ENCODE peak calls at places on chromosomes 3 and 15, in seven cellular contexts. One of them, this sample, is unnamed.

GRCh38 chr3:178233371-178233770 is 302.9 kb upstream of the KCNMB2 start:
- DNase-seq in fibroblast of lung: no peak
- DNase-seq in WERI-Rb-1: no peak
- DNase-seq in PC-3: no peak
- DNase-seq in cardiac fibroblast: no peak
- DNase-seq in neural crest cell: no peak
- DNase-seq in ovary: no peak
- DNase-seq in this sample: no peak

GRCh38 chr3:109369510-109369909 is 32.2 kb upstream of the DPPA4 start:
- DNase-seq in fibroblast of lung: no peak
- DNase-seq in WERI-Rb-1: no peak
- DNase-seq in PC-3: peak
- DNase-seq in cardiac fibroblast: no peak
- DNase-seq in neural crest cell: no peak
- DNase-seq in ovary: no peak
- DNase-seq in this sample: no peak

GRCh38 chr15:37016287-37016686 is 84.1 kb downstream of the MEIS2 start:
- DNase-seq in fibroblast of lung: peak
- DNase-seq in WERI-Rb-1: no peak
- DNase-seq in PC-3: no peak
- DNase-seq in cardiac fibroblast: peak
- DNase-seq in neural crest cell: no peak
- DNase-seq in ovary: no peak
- DNase-seq in this sample: peak

GRCh38 chr15:83955806-83956265 is 279.7 kb upstream of the GOLGA6L4 start:
- DNase-seq in fibroblast of lung: no peak
- DNase-seq in WERI-Rb-1: no peak
- DNase-seq in PC-3: no peak
- DNase-seq in cardiac fibroblast: no peak
- DNase-seq in neural crest cell: no peak
- DNase-seq in ovary: no peak
- DNase-seq in this sample: no peak

GRCh38 chr3:47464603-47465002 is 11.1 kb downstream of the SCAP start:
- DNase-seq in fibroblast of lung: no peak
- DNase-seq in WERI-Rb-1: no peak
- DNase-seq in PC-3: no peak
- DNase-seq in cardiac fibroblast: no peak
- DNase-seq in neural crest cell: no peak
- DNase-seq in ovary: no peak
- DNase-seq in this sample: no peak

GRCh38 chr3:122902326-122902725 is 107.5 kb downstream of the SLC49A4 start:
- DNase-seq in fibroblast of lung: no peak
- DNase-seq in WERI-Rb-1: no peak
- DNase-seq in PC-3: peak
- DNase-seq in cardiac fibroblast: peak
- DNase-seq in neural crest cell: no peak
- DNase-seq in ovary: no peak
- DNase-seq in this sample: peak

GRCh38 chr3:25910997-25911396 is 121.1 kb downstream of the OXSM start:
- DNase-seq in fibroblast of lung: peak
- DNase-seq in WERI-Rb-1: peak
- DNase-seq in PC-3: peak
- DNase-seq in cardiac fibroblast: peak
- DNase-seq in neural crest cell: peak
- DNase-seq in ovary: no peak
- DNase-seq in this sample: peak

GRCh38 chr3:123285931-123286307 is 84.2 kb downstream of the SEC22A start:
- DNase-seq in fibroblast of lung: no peak
- DNase-seq in WERI-Rb-1: no peak
- DNase-seq in PC-3: no peak
- DNase-seq in cardiac fibroblast: no peak
- DNase-seq in neural crest cell: no peak
- DNase-seq in ovary: no peak
- DNase-seq in this sample: no peak

GRCh38 chr3:36941658-36942057 is 3.2 kb downstream of the TRANK1 start:
- DNase-seq in fibroblast of lung: peak
- DNase-seq in WERI-Rb-1: no peak
- DNase-seq in PC-3: no peak
- DNase-seq in cardiac fibroblast: no peak
- DNase-seq in neural crest cell: no peak
- DNase-seq in ovary: no peak
- DNase-seq in this sample: peak

GRCh38 chr15:90231028-90232017 is 2.4 kb downstream of the CIB1 start:
- DNase-seq in fibroblast of lung: no peak
- DNase-seq in WERI-Rb-1: no peak
- DNase-seq in PC-3: peak
- DNase-seq in cardiac fibroblast: no peak
- DNase-seq in neural crest cell: no peak
- DNase-seq in ovary: no peak
- DNase-seq in this sample: no peak

GRCh38 chr3:10219737-10220136 is 28.5 kb upstream of the TATDN2 start:
- DNase-seq in fibroblast of lung: no peak
- DNase-seq in WERI-Rb-1: no peak
- DNase-seq in PC-3: no peak
- DNase-seq in cardiac fibroblast: no peak
- DNase-seq in neural crest cell: no peak
- DNase-seq in ovary: no peak
- DNase-seq in this sample: no peak

GRCh38 chr3:143771258-143771657 is 77.0 kb downstream of the SLC9A9 start:
- DNase-seq in fibroblast of lung: peak
- DNase-seq in WERI-Rb-1: no peak
- DNase-seq in PC-3: no peak
- DNase-seq in cardiac fibroblast: peak
- DNase-seq in neural crest cell: no peak
- DNase-seq in ovary: no peak
- DNase-seq in this sample: peak

GRCh38 chr3:42336103-42336502 is 70.1 kb upstream of the CCK start:
- DNase-seq in fibroblast of lung: no peak
- DNase-seq in WERI-Rb-1: no peak
- DNase-seq in PC-3: no peak
- DNase-seq in cardiac fibroblast: peak
- DNase-seq in neural crest cell: no peak
- DNase-seq in ovary: no peak
- DNase-seq in this sample: peak

GRCh38 chr3:185399629-185400339 is 36.8 kb downstream of the MAP3K13 start:
- DNase-seq in fibroblast of lung: no peak
- DNase-seq in WERI-Rb-1: no peak
- DNase-seq in PC-3: no peak
- DNase-seq in cardiac fibroblast: no peak
- DNase-seq in neural crest cell: no peak
- DNase-seq in ovary: no peak
- DNase-seq in this sample: no peak

GRCh38 chr3:14853280-14853956 is 34.7 kb downstream of the FGD5 start:
- DNase-seq in fibroblast of lung: no peak
- DNase-seq in WERI-Rb-1: no peak
- DNase-seq in PC-3: no peak
- DNase-seq in cardiac fibroblast: no peak
- DNase-seq in neural crest cell: no peak
- DNase-seq in ovary: no peak
- DNase-seq in this sample: no peak

GRCh38 chr15:74565381-74566085 is 24.5 kb downstream of the ARID3B start:
- DNase-seq in fibroblast of lung: no peak
- DNase-seq in WERI-Rb-1: peak
- DNase-seq in PC-3: no peak
- DNase-seq in cardiac fibroblast: no peak
- DNase-seq in neural crest cell: no peak
- DNase-seq in ovary: no peak
- DNase-seq in this sample: no peak

GRCh38 chr15:88695046-88695445 is 56.2 kb downstream of the ISG20 start:
- DNase-seq in fibroblast of lung: no peak
- DNase-seq in WERI-Rb-1: no peak
- DNase-seq in PC-3: no peak
- DNase-seq in cardiac fibroblast: no peak
- DNase-seq in neural crest cell: no peak
- DNase-seq in ovary: no peak
- DNase-seq in this sample: no peak

GRCh38 chr3:107543666-107544065 is 20.9 kb downstream of the BBX start:
- DNase-seq in fibroblast of lung: peak
- DNase-seq in WERI-Rb-1: peak
- DNase-seq in PC-3: peak
- DNase-seq in cardiac fibroblast: peak
- DNase-seq in neural crest cell: no peak
- DNase-seq in ovary: no peak
- DNase-seq in this sample: peak

GRCh38 chr3:129745253-129745652 is 138.8 kb upstream of the PLXND1 start:
- DNase-seq in fibroblast of lung: peak
- DNase-seq in WERI-Rb-1: no peak
- DNase-seq in PC-3: no peak
- DNase-seq in cardiac fibroblast: peak
- DNase-seq in neural crest cell: no peak
- DNase-seq in ovary: no peak
- DNase-seq in this sample: peak

GRCh38 chr3:42746455-42747450 is 26.3 kb downstream of the CCDC13 start:
- DNase-seq in fibroblast of lung: peak
- DNase-seq in WERI-Rb-1: no peak
- DNase-seq in PC-3: peak
- DNase-seq in cardiac fibroblast: no peak
- DNase-seq in neural crest cell: no peak
- DNase-seq in ovary: no peak
- DNase-seq in this sample: no peak

GRCh38 chr15:29621626-29622025 is 200.6 kb downstream of the TJP1 start:
- DNase-seq in fibroblast of lung: no peak
- DNase-seq in WERI-Rb-1: no peak
- DNase-seq in PC-3: no peak
- DNase-seq in cardiac fibroblast: peak
- DNase-seq in neural crest cell: no peak
- DNase-seq in ovary: no peak
- DNase-seq in this sample: no peak

GRCh38 chr15:29618586-29618985 is 203.7 kb downstream of the TJP1 start:
- DNase-seq in fibroblast of lung: no peak
- DNase-seq in WERI-Rb-1: no peak
- DNase-seq in PC-3: no peak
- DNase-seq in cardiac fibroblast: no peak
- DNase-seq in neural crest cell: no peak
- DNase-seq in ovary: no peak
- DNase-seq in this sample: no peak

GRCh38 chr15:29622637-29623036 is 199.6 kb downstream of the TJP1 start:
- DNase-seq in fibroblast of lung: no peak
- DNase-seq in WERI-Rb-1: no peak
- DNase-seq in PC-3: no peak
- DNase-seq in cardiac fibroblast: no peak
- DNase-seq in neural crest cell: no peak
- DNase-seq in ovary: no peak
- DNase-seq in this sample: no peak

GRCh38 chr15:29623240-29623639 is 199.0 kb downstream of the TJP1 start:
- DNase-seq in fibroblast of lung: no peak
- DNase-seq in WERI-Rb-1: no peak
- DNase-seq in PC-3: no peak
- DNase-seq in cardiac fibroblast: no peak
- DNase-seq in neural crest cell: no peak
- DNase-seq in ovary: no peak
- DNase-seq in this sample: no peak
- TF ChIP-seq CTCF in fibroblast of lung: no peak
- TF ChIP-seq CTCF in WERI-Rb-1: peak
- TF ChIP-seq CTCF in PC-3: no peak
- TF ChIP-seq CTCF in cardiac fibroblast: no peak
- TF ChIP-seq CTCF in neural crest cell: no peak
- TF ChIP-seq CTCF in ovary: no peak
- TF ChIP-seq CTCF in this sample: no peak

DNA sequence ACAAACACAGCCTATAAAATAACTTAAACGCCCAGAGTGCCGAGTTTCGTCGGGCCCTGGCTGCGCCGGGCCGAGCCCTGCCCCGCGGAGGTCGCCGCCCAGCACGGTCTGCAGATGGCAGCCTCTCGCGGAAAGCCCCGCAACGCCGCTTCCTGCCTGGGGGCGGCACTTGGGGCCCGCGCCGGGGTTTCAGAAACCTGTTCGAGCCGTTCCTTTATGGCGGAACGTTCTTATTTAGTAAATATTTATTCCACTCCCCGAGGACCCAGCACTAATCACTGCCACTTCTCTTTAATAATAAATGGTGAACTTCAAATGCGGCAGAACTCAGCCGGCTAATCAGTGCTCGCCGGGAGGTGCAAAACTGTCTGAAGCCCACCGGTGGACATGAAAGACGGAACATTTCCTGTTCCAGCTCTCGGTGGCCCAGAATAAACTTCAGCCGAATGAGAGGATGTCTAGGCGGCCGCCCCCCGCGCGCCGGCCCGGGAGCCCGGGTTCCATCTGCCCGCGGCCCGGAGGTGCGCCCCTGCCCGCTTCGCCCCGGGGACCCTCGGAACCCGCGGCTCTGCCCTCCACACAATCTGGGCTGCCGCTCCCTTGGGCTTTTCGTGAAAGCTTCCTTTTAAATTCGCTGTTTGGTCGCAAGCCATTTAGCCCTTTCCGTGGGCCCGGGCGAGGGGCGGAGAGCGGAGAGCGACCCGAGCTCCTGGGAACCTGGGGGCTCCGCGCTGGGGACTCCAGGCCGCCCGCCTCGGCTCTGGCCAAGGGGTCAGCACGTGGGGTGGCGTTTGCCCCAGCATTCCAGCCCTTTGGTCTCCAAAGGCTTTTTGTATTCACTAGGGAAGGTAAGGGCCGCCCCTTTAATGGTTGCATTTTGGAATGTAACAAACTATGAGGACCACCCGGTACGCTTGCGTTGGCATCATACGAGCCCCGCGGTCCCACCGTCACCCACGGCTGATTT is 110.8 kb upstream of the ATP11B start:
- DNase-seq in fibroblast of lung: peak
- DNase-seq in WERI-Rb-1: peak
- DNase-seq in PC-3: peak
- DNase-seq in cardiac fibroblast: peak
- DNase-seq in neural crest cell: peak
- DNase-seq in ovary: peak
- DNase-seq in this sample: peak
- TF ChIP-seq CTCF in fibroblast of lung: peak
- TF ChIP-seq CTCF in WERI-Rb-1: peak
- TF ChIP-seq CTCF in PC-3: peak
- TF ChIP-seq CTCF in cardiac fibroblast: peak
- TF ChIP-seq CTCF in neural crest cell: peak
- TF ChIP-seq CTCF in ovary: no peak
- TF ChIP-seq CTCF in this sample: no peak

DNA sequence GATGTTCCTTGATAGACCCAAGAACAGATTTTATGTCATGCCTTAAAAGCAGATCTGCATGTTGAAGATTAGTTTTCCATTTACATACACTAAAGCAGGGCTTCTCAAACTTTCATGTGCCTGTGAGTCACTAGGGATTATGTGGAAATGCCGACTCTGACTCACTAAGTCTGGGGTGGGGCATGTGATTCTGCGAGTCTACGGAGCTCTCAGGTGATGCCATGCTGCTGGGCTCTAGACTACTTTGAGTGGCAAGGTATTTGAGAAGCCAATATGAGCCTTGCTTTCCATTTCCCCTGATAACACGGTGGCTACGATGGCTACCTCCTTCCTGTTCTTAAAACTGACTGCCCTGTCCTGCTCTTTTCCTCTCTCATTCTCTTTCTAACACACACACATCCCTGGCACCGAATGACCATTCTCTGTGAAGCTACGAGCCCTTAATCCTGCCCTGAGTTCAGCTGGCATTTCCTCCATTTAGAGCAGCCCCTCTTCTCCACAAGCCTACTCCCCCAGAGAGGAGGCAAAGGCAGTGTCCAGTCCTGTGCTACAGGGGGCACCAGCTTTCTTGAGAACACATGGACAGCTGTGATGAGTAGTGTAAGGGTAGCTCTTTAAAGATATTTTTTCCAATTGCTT is 39.7 kb upstream of the PYGO1 start:
- DNase-seq in fibroblast of lung: peak
- DNase-seq in WERI-Rb-1: no peak
- DNase-seq in PC-3: peak
- DNase-seq in cardiac fibroblast: peak
- DNase-seq in neural crest cell: no peak
- DNase-seq in ovary: no peak
- DNase-seq in this sample: peak
- TF ChIP-seq CTCF in fibroblast of lung: peak
- TF ChIP-seq CTCF in WERI-Rb-1: peak
- TF ChIP-seq CTCF in PC-3: no peak
- TF ChIP-seq CTCF in cardiac fibroblast: no peak
- TF ChIP-seq CTCF in neural crest cell: no peak
- TF ChIP-seq CTCF in ovary: no peak
- TF ChIP-seq CTCF in this sample: no peak

GRCh38 chr3:52053307-52054304 is 2.8 kb downstream of the DUSP7 start:
- DNase-seq in fibroblast of lung: no peak
- DNase-seq in WERI-Rb-1: no peak
- DNase-seq in PC-3: peak
- DNase-seq in cardiac fibroblast: peak
- DNase-seq in neural crest cell: no peak
- DNase-seq in ovary: peak
- DNase-seq in this sample: peak
- TF ChIP-seq CTCF in fibroblast of lung: peak
- TF ChIP-seq CTCF in WERI-Rb-1: peak
- TF ChIP-seq CTCF in PC-3: peak
- TF ChIP-seq CTCF in cardiac fibroblast: peak
- TF ChIP-seq CTCF in neural crest cell: no peak
- TF ChIP-seq CTCF in ovary: no peak
- TF ChIP-seq CTCF in this sample: peak

This sample was measured in fibroblast of mammary gland.